ENCODE peak calls at places on chromosomes 16 and 17, in five cellular contexts. One of them, this sample, is unnamed.

GRCh38 chr17:64741924-64742670 is 80.0 kb upstream of the SMURF2 start:
- DNase-seq in B cell: no peak
- DNase-seq in AG04449: no peak
- DNase-seq in neural progenitor cell: no peak
- DNase-seq in Jurkat, Clone E6-1: no peak
- DNase-seq in this sample: no peak

GRCh38 chr17:43671755-43672502 is 10.2 kb upstream of the MEOX1 start:
- DNase-seq in B cell: no peak
- DNase-seq in AG04449: no peak
- DNase-seq in neural progenitor cell: no peak
- DNase-seq in Jurkat, Clone E6-1: no peak
- DNase-seq in this sample: no peak

GRCh38 chr17:66040402-66040801 is 151.5 kb downstream of the CEP112 start:
- DNase-seq in B cell: no peak
- DNase-seq in AG04449: no peak
- DNase-seq in neural progenitor cell: peak
- DNase-seq in Jurkat, Clone E6-1: peak
- DNase-seq in this sample: no peak

GRCh38 chr17:44637066-44637465 is 19.2 kb upstream of the MEIOC start:
- DNase-seq in B cell: no peak
- DNase-seq in AG04449: no peak
- DNase-seq in neural progenitor cell: no peak
- DNase-seq in Jurkat, Clone E6-1: no peak
- DNase-seq in this sample: no peak

GRCh38 chr16:83768976-83769375 is 38.8 kb upstream of the HSBP1 start:
- DNase-seq in B cell: no peak
- DNase-seq in AG04449: no peak
- DNase-seq in neural progenitor cell: no peak
- DNase-seq in Jurkat, Clone E6-1: no peak
- DNase-seq in this sample: no peak

GRCh38 chr17:43591750-43592562 is 45.8 kb upstream of the ETV4 start:
- DNase-seq in B cell: no peak
- DNase-seq in AG04449: no peak
- DNase-seq in neural progenitor cell: peak
- DNase-seq in Jurkat, Clone E6-1: no peak
- DNase-seq in this sample: no peak

GRCh38 chr17:62757518-62757951 is 50.6 kb downstream of the MARCHF10 start:
- DNase-seq in B cell: no peak
- DNase-seq in AG04449: no peak
- DNase-seq in neural progenitor cell: no peak
- DNase-seq in Jurkat, Clone E6-1: no peak
- DNase-seq in this sample: no peak

GRCh38 chr17:29379084-29379811 is 10.9 kb upstream of the TAOK1 start:
- DNase-seq in B cell: no peak
- DNase-seq in AG04449: no peak
- DNase-seq in neural progenitor cell: peak
- DNase-seq in Jurkat, Clone E6-1: no peak
- DNase-seq in this sample: no peak

GRCh38 chr16:81029930-81030604 is 5.6 kb upstream of the ATMIN start:
- DNase-seq in B cell: no peak
- DNase-seq in AG04449: no peak
- DNase-seq in neural progenitor cell: no peak
- DNase-seq in Jurkat, Clone E6-1: no peak
- DNase-seq in this sample: no peak

GRCh38 chr16:46690281-46691178 is 1.1 kb downstream of the ORC6 start:
- DNase-seq in B cell: no peak
- DNase-seq in AG04449: no peak
- DNase-seq in neural progenitor cell: peak
- DNase-seq in Jurkat, Clone E6-1: no peak
- DNase-seq in this sample: peak